ENCODE peak calls at places on chromosomes 6 and 20, in eight cellular contexts. I is heart right ventricle; Y is GM23338; T is endodermal cell; G is B cell; B is CD8-positive, alpha-beta T cell; J is brain microvascular endothelial cell; X is PC-9. E is an unnamed sample.

GRCh38 chr6:42740725-42741124 is 5.2 kb downstream of the TBCC start:
- DNase-seq in I (no peak), Y (no peak), T (no peak), G (no peak), B (no peak), J (no peak), X (no peak), E (no peak)

GRCh38 chr20:35465976-35466375 is 10.6 kb downstream of the CEP250 start:
- DNase-seq in I (no peak), Y (no peak), T (no peak), G (no peak), B (no peak), J (no peak), X (no peak), E (no peak)

GRCh38 chr6:14865609-14866100 is 380.2 kb upstream of the JARID2 start:
- DNase-seq in I (no peak), Y (no peak), T (no peak), G (peak; percentile 50), B (no peak), J (no peak), X (no peak), E (no peak)

GRCh38 chr20:8854566-8854965 is 214.3 kb upstream of the PLCB4 start:
- DNase-seq in I (peak; percentile 47), Y (peak; percentile 46), T (peak; percentile 57), G (no peak), B (no peak), J (peak; percentile 58), X (no peak), E (no peak)

GRCh38 chr6:42405025-42405424 is 46.7 kb downstream of the TRERF1 start:
- DNase-seq in I (no peak), Y (peak; percentile 51), T (no peak), G (no peak), B (no peak), J (peak; percentile 35), X (no peak), E (no peak)

GRCh38 chr6:132365319-132365907 is 35.9 kb downstream of the MOXD1 start:
- DNase-seq in I (no peak), Y (peak; percentile 16), T (peak; percentile 51), G (no peak), B (no peak), J (no peak), X (no peak), E (peak; percentile 58)

GRCh38 chr6:8619853-8620252 is 184.5 kb upstream of the SLC35B3 start:
- DNase-seq in I (no peak), Y (no peak), T (no peak), G (no peak), B (no peak), J (no peak), X (no peak), E (no peak)

GRCh38 chr6:87879144-87879861 is 168.3 kb upstream of the SPACA1 start:
- DNase-seq in I (no peak), Y (no peak), T (no peak), G (no peak), B (no peak), J (no peak), X (no peak), E (no peak)

GRCh38 chr6:5457983-5458683 is 196.8 kb downstream of the FARS2 start:
- DNase-seq in I (no peak), Y (no peak), T (no peak), G (no peak), B (no peak), J (no peak), X (peak; percentile 28), E (no peak)

GRCh38 chr20:51345601-51346101 is 196.9 kb downstream of the NFATC2 start:
- DNase-seq in I (no peak), Y (no peak), T (no peak), G (no peak), B (no peak), J (no peak), X (peak; percentile 63), E (no peak)

GRCh38 chr6:109449064-109449788 is 6.3 kb downstream of the MICAL1 start:
- DNase-seq in I (no peak), Y (no peak), T (no peak), G (no peak), B (no peak), J (no peak), X (no peak), E (no peak)

GRCh38 chr6:4402477-4402976 is 267.2 kb upstream of the ECI2 start:
- DNase-seq in I (no peak), Y (no peak), T (no peak), G (no peak), B (no peak), J (peak; percentile 76), X (peak; percentile 25), E (peak; percentile 34)

GRCh38 chr20:60022849-60023248 is 64.6 kb downstream of the CDH26 start:
- DNase-seq in I (no peak), Y (no peak), T (no peak), G (no peak), B (no peak), J (no peak), X (no peak), E (no peak)

GRCh38 chr20:37899105-37900045 is 3.6 kb upstream of the VSTM2L start:
- DNase-seq in I (no peak), Y (no peak), T (no peak), G (no peak), B (no peak), J (no peak), X (no peak), E (no peak)
- TF ChIP-seq CTCF in I (no peak), Y (no peak), T (peak; percentile 40), G (no peak), B (no peak), J (peak; percentile 34), X (no peak), E (peak; percentile 15)

DNA sequence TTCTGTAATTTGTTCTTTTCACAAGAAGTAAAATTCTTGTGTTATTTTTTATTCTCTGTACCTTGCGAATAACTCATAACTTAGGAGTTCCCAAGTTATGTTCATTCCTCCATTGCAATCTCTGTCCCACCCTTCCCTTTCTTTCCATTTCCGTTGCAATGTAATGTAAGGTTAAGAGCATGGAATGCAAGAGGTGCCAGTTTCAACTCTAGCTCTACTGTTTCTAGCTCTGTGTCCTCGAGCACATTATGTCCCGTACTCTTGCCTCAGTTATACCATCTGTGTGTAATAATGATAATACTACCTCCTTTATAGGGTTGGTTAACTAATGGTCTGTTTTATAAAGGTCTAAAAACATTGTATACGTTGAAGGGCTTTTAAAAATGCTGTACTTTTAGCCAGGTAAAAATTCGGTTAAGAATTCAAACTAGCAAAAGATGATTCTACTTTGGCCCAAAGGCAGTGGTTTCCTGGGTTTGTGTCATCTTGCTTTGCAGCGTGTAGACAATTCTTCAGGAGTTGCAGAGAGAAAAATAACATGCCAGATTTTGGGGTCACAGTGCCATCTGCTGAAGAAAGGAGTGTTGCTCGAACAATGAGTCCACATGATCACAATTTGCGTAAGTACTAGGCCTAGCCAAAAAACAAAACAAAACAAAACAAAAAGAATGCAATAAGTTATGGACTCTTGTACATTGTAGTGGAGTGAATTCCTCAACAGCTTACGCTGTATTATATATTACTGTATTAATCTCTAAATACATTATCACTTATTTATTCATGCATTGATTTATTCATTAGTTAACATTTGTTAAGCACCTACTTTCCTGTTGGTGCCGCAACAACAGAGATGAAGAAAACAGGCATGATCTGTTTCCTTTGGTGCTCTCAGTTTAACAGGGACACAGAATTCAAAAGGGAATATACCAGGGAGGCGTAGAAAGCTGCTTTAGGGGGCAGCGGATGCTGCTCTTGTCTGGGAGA is 10.0 kb upstream of the PFDN4 start:
- DNase-seq in I (no peak), Y (peak; percentile 45), T (peak; percentile 68), G (no peak), B (no peak), J (peak; percentile 46), X (peak; percentile 62), E (no peak)
- TF ChIP-seq CTCF in I (no peak), Y (peak; percentile 60), T (peak; percentile 65), G (no peak), B (no peak), J (peak; percentile 63), X (peak; percentile 71), E (peak; percentile 65)

GRCh38 chr6:33000053-33000452 is 9.3 kb downstream of the HLA-DOA start:
- DNase-seq in I (no peak), Y (peak; percentile 93), T (peak; percentile 88), G (peak; percentile 58), B (no peak), J (no peak), X (no peak), E (no peak)
- TF ChIP-seq CTCF in I (no peak), Y (peak; percentile 79), T (peak; percentile 89), G (peak; percentile 70), B (no peak), J (no peak), X (peak; percentile 39), E (peak; percentile 13)

GRCh38 chr20:12824353-12824752 is 184.4 kb upstream of the SPTLC3 start:
- DNase-seq in I (no peak), Y (no peak), T (no peak), G (no peak), B (no peak), J (no peak), X (no peak), E (no peak)

GRCh38 chr20:12821249-12821648 is 187.5 kb upstream of the SPTLC3 start:
- DNase-seq in I (no peak), Y (no peak), T (no peak), G (no peak), B (no peak), J (no peak), X (no peak), E (no peak)

GRCh38 chr20:12827796-12828406 is 180.9 kb upstream of the SPTLC3 start:
- DNase-seq in I (no peak), Y (peak; percentile 22), T (peak; percentile 56), G (no peak), B (no peak), J (no peak), X (no peak), E (no peak)

GRCh38 chr20:12823742-12824141 is 185.0 kb upstream of the SPTLC3 start:
- DNase-seq in I (no peak), Y (no peak), T (no peak), G (no peak), B (no peak), J (no peak), X (no peak), E (no peak)

DNA sequence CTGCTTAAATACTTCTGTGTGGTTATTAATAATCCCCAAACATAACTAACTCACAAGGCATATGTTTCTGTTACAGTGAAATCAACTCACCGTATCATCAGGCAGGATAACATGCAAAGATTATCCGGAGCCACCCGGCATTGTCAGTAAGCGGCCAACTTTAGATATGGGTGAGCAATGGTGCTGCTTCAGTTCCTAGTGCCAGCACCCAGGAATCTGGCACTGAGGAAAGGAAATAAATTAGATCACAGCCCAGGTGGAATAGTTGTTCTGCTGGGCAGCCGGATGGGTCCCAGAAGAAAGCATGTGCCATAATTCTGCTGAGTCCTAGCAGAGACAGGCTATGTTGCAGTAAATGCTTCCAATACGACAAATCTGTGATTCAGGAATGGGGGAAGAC is 183.6 kb upstream of the SPTLC3 start:
- DNase-seq in I (no peak), Y (no peak), T (no peak), G (no peak), B (no peak), J (no peak), X (no peak), E (no peak)
- TF ChIP-seq CTCF in I (no peak), Y (no peak), T (no peak), G (no peak), B (no peak), J (no peak), X (no peak), E (no peak)